ENCODE peak calls at places on chromosomes 13 and 19, in seven cellular contexts. X, P, H, V, D, Q and U are unnamed samples.

GRCh38 chr19:1252818-1253513 is 4.6 kb downstream of the MIDN start:
- DNase-seq in X (peak; percentile 98), P (peak; percentile 98), H (peak; percentile 87), V (peak; percentile 99), D (peak; percentile 80), Q (peak; percentile 98), U (peak; percentile 96)

GRCh38 chr13:113564331-113565023 is 20.1 kb upstream of the TFDP1 start:
- DNase-seq in X (no peak), P (no peak), H (no peak), V (no peak), D (no peak), Q (no peak), U (no peak)

GRCh38 chr13:113161433-113161832 is 3.0 kb downstream of the PROZ start:
- DNase-seq in X (no peak), P (no peak), H (no peak), V (no peak), D (no peak), Q (no peak), U (no peak)

GRCh38 chr19:1213391-1214286 is 8.1 kb downstream of the STK11 start:
- DNase-seq in X (peak; percentile 52), P (peak; percentile 92), H (peak; percentile 51), V (peak; percentile 61), D (peak; percentile 74), Q (peak; percentile 91), U (peak; percentile 98)

GRCh38 chr13:82898625-82899024 is 983.6 kb downstream of the SLITRK1 start:
- DNase-seq in X (no peak), P (no peak), H (no peak), V (no peak), D (no peak), Q (no peak), U (no peak)

GRCh38 chr19:5001547-5002131 is 32.7 kb downstream of the KDM4B start:
- DNase-seq in X (peak; percentile 71), P (peak; percentile 71), H (peak; percentile 34), V (peak; percentile 88), D (peak; percentile 54), Q (peak; percentile 88), U (peak; percentile 59)

GRCh38 chr13:67299072-67299635 is 69.0 kb upstream of the PCDH9 start:
- DNase-seq in X (peak; percentile 98), P (no peak), H (peak; percentile 36), V (peak; percentile 86), D (no peak), Q (peak; percentile 95), U (peak; percentile 93)

GRCh38 chr13:36904219-36904618 is 15.8 kb downstream of the SMAD9 start:
- DNase-seq in X (no peak), P (no peak), H (no peak), V (no peak), D (no peak), Q (no peak), U (no peak)

GRCh38 chr19:1255186-1256161 is 7.1 kb downstream of the MIDN start:
- DNase-seq in X (no peak), P (peak; percentile 51), H (no peak), V (no peak), D (no peak), Q (no peak), U (no peak)

GRCh38 chr19:2150794-2151338 is 500 bp downstream of the AP3D1 start:
- DNase-seq in X (no peak), P (no peak), H (no peak), V (no peak), D (peak; percentile 19), Q (no peak), U (no peak)

GRCh38 chr13:101258071-101258470 is 158.2 kb downstream of the NALCN start:
- DNase-seq in X (peak; percentile 98), P (peak; percentile 97), H (peak; percentile 36), V (peak; percentile 82), D (peak; percentile 90), Q (peak; percentile 92), U (peak; percentile 64)

GRCh38 chr13:31950121-31950810 is 81.3 kb upstream of the FRY start:
- DNase-seq in X (no peak), P (no peak), H (no peak), V (no peak), D (no peak), Q (no peak), U (peak; percentile 35)

GRCh38 chr13:51895906-51896888 is 34.4 kb downstream of the CCDC70 start:
- DNase-seq in X (peak; percentile 71), P (peak; percentile 35), H (peak; percentile 1), V (peak; percentile 56), D (peak; percentile 68), Q (peak; percentile 56), U (peak; percentile 58)

GRCh38 chr13:111519490-111520170 is 199.2 kb downstream of the TEX29 start:
- DNase-seq in X (no peak), P (no peak), H (no peak), V (no peak), D (no peak), Q (no peak), U (no peak)

GRCh38 chr19:55603581-55604292 is 1.7 kb upstream of the ZNF865 start:
- DNase-seq in X (no peak), P (no peak), H (no peak), V (no peak), D (no peak), Q (no peak), U (no peak)

GRCh38 chr13:103762523-103762922 is 696.3 kb upstream of the SLC10A2 start:
- DNase-seq in X (no peak), P (no peak), H (no peak), V (no peak), D (no peak), Q (no peak), U (no peak)

GRCh38 chr13:70835349-70835748 is 727.1 kb upstream of the KLHL1 start:
- DNase-seq in X (no peak), P (no peak), H (no peak), V (no peak), D (no peak), Q (no peak), U (no peak)

GRCh38 chr19:34145741-34146202 is 26.5 kb upstream of the LSM14A start:
- DNase-seq in X (peak; percentile 73), P (peak; percentile 72), H (no peak), V (peak; percentile 36), D (peak; percentile 68), Q (peak; percentile 58), U (peak; percentile 54)
- H3K4me3 ChIP-seq in X (no peak overlapping the region), P (no peak overlapping the region), H (no peak overlapping the region), V (no peak overlapping the region), D (no peak overlapping the region), Q (no peak overlapping the region), U (no peak overlapping the region)

GRCh38 chr19:3690551-3691371 is 9.5 kb downstream of the PIP5K1C start:
- DNase-seq in X (no peak), P (no peak), H (no peak), V (no peak), D (peak; percentile 0), Q (no peak), U (no peak)

GRCh38 chr19:3691372-3691716 is 8.9 kb downstream of the PIP5K1C start:
- DNase-seq in X (no peak), P (no peak), H (no peak), V (no peak), D (peak; percentile 0), Q (no peak), U (no peak)

GRCh38 chr19:3691726-3692125 is 8.5 kb downstream of the PIP5K1C start:
- DNase-seq in X (no peak), P (no peak), H (no peak), V (no peak), D (no peak), Q (no peak), U (no peak)

GRCh38 chr19:3693030-3693925 is 7.0 kb downstream of the PIP5K1C start:
- DNase-seq in X (no peak), P (no peak), H (no peak), V (no peak), D (no peak), Q (no peak), U (no peak)

DNA sequence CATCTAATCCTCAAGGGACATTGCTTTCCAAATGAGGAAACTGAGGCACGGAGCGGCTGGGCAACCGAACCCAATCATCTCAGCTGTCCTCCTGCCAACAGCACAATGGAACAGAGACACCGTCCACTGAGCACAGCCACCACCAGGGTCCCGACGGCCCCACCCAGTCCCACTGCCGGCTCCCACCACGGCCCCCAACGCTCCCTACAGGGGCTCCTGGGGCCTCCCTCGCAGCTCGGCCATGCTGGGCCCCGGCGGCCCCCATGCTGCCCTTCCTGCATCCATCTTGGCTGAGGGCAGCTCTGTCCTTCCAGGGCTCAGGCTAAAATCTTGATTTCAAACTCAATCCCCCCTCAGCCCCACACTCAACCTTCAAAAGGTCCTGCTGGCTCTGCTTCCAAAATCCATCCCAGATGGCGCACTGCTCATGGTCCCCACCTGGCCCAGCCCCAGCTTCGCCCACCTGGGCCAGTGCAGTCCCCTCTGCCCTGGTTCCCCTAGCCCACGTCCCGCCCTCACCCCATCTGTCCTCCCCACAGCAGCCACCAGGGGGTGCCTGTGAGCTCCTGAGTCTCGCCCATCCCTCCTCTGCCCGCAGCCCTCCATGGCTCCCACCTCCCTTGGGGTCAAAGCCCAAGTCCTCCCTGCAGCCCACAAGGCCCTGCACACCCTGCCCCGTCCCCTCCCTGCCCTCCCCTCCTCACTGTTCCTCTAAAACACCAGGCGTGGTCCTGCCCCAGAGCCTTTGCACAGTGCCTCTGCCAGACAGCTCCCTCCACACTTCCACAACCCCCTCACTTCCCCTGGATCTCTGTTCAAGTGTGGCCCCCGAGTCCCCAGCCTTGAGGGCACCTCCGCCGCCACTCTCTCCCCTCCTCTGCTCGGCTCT is 7.9 kb downstream of the PIP5K1C start:
- DNase-seq in X (no peak), P (no peak), H (no peak), V (no peak), D (no peak), Q (no peak), U (no peak)
- TF ChIP-seq CTCF in X (peak; percentile 70), P (peak; percentile 62), H (peak; percentile 60), V (peak; percentile 54), D (peak; percentile 72), Q (peak; percentile 49), U (peak; percentile 42)

GRCh38 chr13:98717256-98717655 is 35.2 kb downstream of the SLC15A1 start:
- DNase-seq in X (no peak), P (no peak), H (no peak), V (no peak), D (no peak), Q (no peak), U (no peak)
- H3K4me3 ChIP-seq in X (no peak overlapping the region), P (no peak overlapping the region), H (no peak overlapping the region), V (no peak overlapping the region), D (no peak overlapping the region), Q (no peak overlapping the region), U (no peak overlapping the region)

DNA sequence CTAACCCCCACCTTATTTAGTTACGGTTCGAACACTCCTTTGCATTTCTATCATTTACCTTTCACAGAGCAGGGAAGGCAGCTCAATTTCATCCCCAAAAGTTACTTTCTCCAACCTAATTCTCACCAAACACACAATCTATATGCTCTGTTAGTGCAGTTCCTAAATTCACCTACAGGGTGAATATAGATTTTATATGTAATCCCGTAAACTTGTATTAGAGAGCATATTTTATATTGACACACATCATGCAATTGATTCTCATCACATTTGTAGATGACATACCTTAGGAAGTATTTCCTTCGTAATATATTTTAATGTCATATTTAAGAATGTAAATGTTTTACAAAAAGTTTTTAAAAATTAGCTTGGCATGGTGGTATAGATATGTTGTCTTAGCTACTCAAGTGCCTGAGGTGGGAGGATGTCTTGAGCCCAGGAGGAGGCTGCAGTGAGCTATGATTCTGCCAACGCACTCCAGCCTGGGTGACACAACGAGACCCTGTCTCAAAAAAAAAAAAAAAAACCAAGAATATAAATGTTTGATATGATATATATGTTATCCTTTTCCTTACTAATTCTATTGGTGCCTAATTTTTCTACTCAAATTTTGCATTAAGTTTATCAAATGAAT is 57.3 kb upstream of the TNFRSF19 start:
- DNase-seq in X (no peak), P (no peak), H (no peak), V (no peak), D (peak; percentile 52), Q (no peak), U (no peak)
- TF ChIP-seq CTCF in X (no peak), P (peak; percentile 32), H (no peak), V (peak; percentile 17), D (no peak), Q (peak; percentile 13), U (no peak)